ENCODE peak calls at places on chromosomes 11 and 22, in six cellular contexts. I, G, W, Z, P and O are unnamed samples.

GRCh38 chr22:39917091-39917703 is 16.3 kb downstream of the GRAP2 start:
- DNase-seq in I (no peak), G (no peak), W (no peak), Z (no peak), P (no peak), O (no peak)

GRCh38 chr11:115202900-115203552 is 301.2 kb downstream of the CADM1 start:
- DNase-seq in I (no peak), G (no peak), W (no peak), Z (no peak), P (no peak), O (no peak)

GRCh38 chr11:12392672-12393071 is 15.3 kb downstream of the PARVA start:
- DNase-seq in I (no peak), G (no peak), W (no peak), Z (peak), P (no peak), O (no peak)

GRCh38 chr11:86106916-86107315 is 38.0 kb upstream of the PICALM start:
- DNase-seq in I (no peak), G (peak), W (no peak), Z (no peak), P (no peak), O (no peak)

GRCh38 chr22:50737728-50738648 is at the start of gene ACR:
- DNase-seq in I (no peak), G (no peak), W (no peak), Z (no peak), P (no peak), O (no peak)

GRCh38 chr22:49521787-49522224 is 305.9 kb downstream of the BRD1 start:
- DNase-seq in I (no peak), G (no peak), W (no peak), Z (no peak), P (peak), O (no peak)

GRCh38 chr22:21651521-21652009 is 9.5 kb downstream of the SDF2L1 start:
- DNase-seq in I (no peak), G (no peak), W (peak), Z (no peak), P (no peak), O (no peak)

GRCh38 chr11:70747285-70747684 is 349.0 kb downstream of the CTTN start:
- DNase-seq in I (no peak), G (no peak), W (no peak), Z (no peak), P (no peak), O (no peak)

GRCh38 chr22:42461511-42461910 is 29.3 kb upstream of the NFAM1 start:
- DNase-seq in I (no peak), G (no peak), W (no peak), Z (no peak), P (no peak), O (no peak)

GRCh38 chr22:28442951-28443876 is 236.4 kb downstream of the TTC28 start:
- DNase-seq in I (peak), G (peak), W (peak), Z (peak), P (peak), O (no peak)

GRCh38 chr11:17479284-17480214 is 2.9 kb upstream of the ABCC8 start:
- DNase-seq in I (peak), G (no peak), W (no peak), Z (peak), P (no peak), O (no peak)

GRCh38 chr11:71302534-71302909 is 50.1 kb upstream of the SHANK2 start:
- DNase-seq in I (no peak), G (no peak), W (no peak), Z (no peak), P (peak), O (no peak)

GRCh38 chr11:70016666-70017347 is 61.3 kb upstream of the ANO1 start:
- DNase-seq in I (no peak), G (peak), W (no peak), Z (peak), P (no peak), O (no peak)

GRCh38 chr11:8086001-8086479 is 5.0 kb downstream of the TUB start:
- DNase-seq in I (no peak), G (peak), W (no peak), Z (no peak), P (no peak), O (no peak)

GRCh38 chr11:128691802-128692749 is 1.8 kb upstream of the FLI1 start:
- DNase-seq in I (no peak), G (no peak), W (peak), Z (no peak), P (no peak), O (no peak)

GRCh38 chr11:2294340-2295290 is 7.1 kb downstream of the C11orf21 start:
- DNase-seq in I (no peak), G (no peak), W (no peak), Z (no peak), P (peak), O (peak)

GRCh38 chr11:115618428-115618827 is 114.2 kb upstream of the CADM1 start:
- DNase-seq in I (no peak), G (peak), W (no peak), Z (no peak), P (no peak), O (no peak)

GRCh38 chr22:42376721-42377177 is 55.5 kb downstream of the NFAM1 start:
- DNase-seq in I (no peak), G (peak), W (no peak), Z (no peak), P (peak), O (no peak)

GRCh38 chr22:27621671-27622070 is 179.9 kb downstream of the MN1 start:
- DNase-seq in I (no peak), G (no peak), W (no peak), Z (no peak), P (no peak), O (no peak)

GRCh38 chr11:57787920-57788716 is 26.5 kb downstream of the CTNND1 start:
- DNase-seq in I (no peak), G (no peak), W (peak), Z (peak), P (no peak), O (no peak)

GRCh38 chr11:13663631-13664071 is 4.8 kb upstream of the FAR1 start:
- DNase-seq in I (no peak), G (peak), W (no peak), Z (peak), P (no peak), O (no peak)

GRCh38 chr22:42662114-42663021 is 13.2 kb upstream of the CYB5R3 start:
- DNase-seq in I (peak), G (peak), W (peak), Z (peak), P (peak), O (peak)

GRCh38 chr11:12803086-12803826 is 129.0 kb downstream of the TEAD1 start:
- DNase-seq in I (no peak), G (peak), W (no peak), Z (no peak), P (no peak), O (no peak)

GRCh38 chr11:131664246-131664645 is 293.8 kb downstream of the NTM start:
- DNase-seq in I (no peak), G (no peak), W (no peak), Z (no peak), P (no peak), O (no peak)

GRCh38 chr22:42910221-42910942 is 53.3 kb upstream of the ARFGAP3 start:
- DNase-seq in I (no peak), G (no peak), W (no peak), Z (no peak), P (no peak), O (no peak)

GRCh38 chr11:118622376-118623290 is 15.2 kb downstream of the PHLDB1 start:
- DNase-seq in I (no peak), G (peak), W (no peak), Z (peak), P (no peak), O (peak)

GRCh38 chr22:23892130-23892529 is 2.1 kb upstream of the MIF start:
- DNase-seq in I (no peak), G (no peak), W (no peak), Z (no peak), P (no peak), O (no peak)

GRCh38 chr22:23891726-23892125 is 2.5 kb upstream of the MIF start:
- DNase-seq in I (no peak), G (no peak), W (no peak), Z (no peak), P (no peak), O (no peak)

GRCh38 chr22:23889620-23890019 is 4.6 kb upstream of the MIF start:
- DNase-seq in I (no peak), G (no peak), W (no peak), Z (no peak), P (no peak), O (no peak)

GRCh38 chr22:23892626-23893445 is 1.3 kb upstream of the MIF start:
- DNase-seq in I (no peak), G (no peak), W (no peak), Z (no peak), P (peak), O (no peak)

DNA sequence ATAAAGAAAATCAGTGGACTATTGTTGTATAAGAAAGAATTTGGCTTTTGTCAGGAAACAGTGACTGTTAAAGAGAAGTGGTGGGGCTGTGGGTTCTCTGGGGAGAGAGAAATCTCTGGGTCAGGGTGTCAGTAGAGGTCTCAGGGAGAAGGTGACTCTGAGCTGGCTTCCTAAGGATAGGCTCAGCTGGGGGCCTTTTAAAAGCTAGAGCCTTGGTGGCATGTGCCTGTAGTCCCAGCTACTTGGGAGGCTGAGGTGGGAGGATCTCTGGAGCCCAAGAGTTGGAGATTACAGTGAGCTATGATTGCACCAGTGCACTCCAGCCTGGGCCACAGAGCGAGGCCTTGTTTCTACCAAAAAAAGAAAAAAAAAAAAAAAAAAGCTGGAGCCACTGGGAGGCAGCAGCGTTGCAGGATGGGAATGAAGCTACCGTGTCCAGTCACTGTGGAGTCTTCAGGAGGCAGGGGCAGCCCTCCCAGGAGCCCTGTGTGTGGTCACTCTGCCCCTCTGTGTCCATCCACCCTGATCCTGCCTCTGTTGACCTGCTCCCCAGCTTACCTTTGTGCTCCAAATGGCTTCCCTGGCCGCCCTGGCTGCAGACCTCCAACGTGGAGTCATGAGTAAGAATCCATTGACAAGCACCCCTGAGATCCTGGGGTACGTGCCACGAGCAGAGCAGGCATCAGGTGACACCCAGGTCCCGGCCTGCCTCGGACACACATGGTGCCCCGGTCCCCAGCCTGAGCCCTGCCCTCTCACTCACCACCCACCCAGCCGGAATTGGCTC is 5.4 kb upstream of the MIF start:
- DNase-seq in I (no peak), G (peak), W (no peak), Z (no peak), P (no peak), O (no peak)
- TF ChIP-seq CTCF in I (no peak), G (peak), W (no peak), Z (peak), P (no peak), O (no peak)

GRCh38 chr11:35711173-35711910 is 48.8 kb downstream of the TRIM44 start:
- DNase-seq in I (no peak), G (no peak), W (no peak), Z (no peak), P (no peak), O (no peak)
- TF ChIP-seq CTCF in I (no peak), G (peak), W (peak), Z (no peak), P (no peak), O (no peak)

DNA sequence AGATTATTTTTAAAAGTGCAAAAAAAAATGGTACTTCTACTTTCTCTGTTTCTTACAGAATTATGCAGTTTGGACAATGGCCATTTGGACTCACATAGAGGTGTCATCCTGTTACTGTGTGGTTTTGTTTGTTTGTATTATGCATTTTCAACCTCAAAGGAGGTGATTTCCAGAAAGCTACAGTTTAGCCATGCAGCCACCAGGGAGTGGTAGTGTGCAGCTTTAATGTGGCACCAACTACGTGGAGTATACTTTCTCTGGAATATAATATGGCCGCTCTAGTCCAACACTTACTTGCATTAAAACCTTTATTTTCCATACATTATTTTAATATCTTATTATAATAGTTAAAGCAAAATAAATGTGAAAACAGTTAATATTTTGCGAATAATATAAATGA is 469.9 kb upstream of the KIRREL3 start:
- DNase-seq in I (no peak), G (no peak), W (no peak), Z (no peak), P (no peak), O (no peak)
- TF ChIP-seq CTCF in I (peak), G (peak), W (peak), Z (no peak), P (no peak), O (no peak)

GRCh38 chr11:73759520-73760065 is 1.3 kb downstream of the RAB6A start:
- DNase-seq in I (no peak), G (peak), W (no peak), Z (peak), P (no peak), O (no peak)
- TF ChIP-seq CTCF in I (peak), G (peak), W (no peak), Z (peak), P (peak), O (no peak)

GRCh38 chr11:45089845-45090499 is 56.5 kb upstream of the PRDM11 start:
- DNase-seq in I (no peak), G (peak), W (no peak), Z (peak), P (no peak), O (no peak)
- TF ChIP-seq CTCF in I (peak), G (peak), W (no peak), Z (no peak), P (no peak), O (no peak)

DNA sequence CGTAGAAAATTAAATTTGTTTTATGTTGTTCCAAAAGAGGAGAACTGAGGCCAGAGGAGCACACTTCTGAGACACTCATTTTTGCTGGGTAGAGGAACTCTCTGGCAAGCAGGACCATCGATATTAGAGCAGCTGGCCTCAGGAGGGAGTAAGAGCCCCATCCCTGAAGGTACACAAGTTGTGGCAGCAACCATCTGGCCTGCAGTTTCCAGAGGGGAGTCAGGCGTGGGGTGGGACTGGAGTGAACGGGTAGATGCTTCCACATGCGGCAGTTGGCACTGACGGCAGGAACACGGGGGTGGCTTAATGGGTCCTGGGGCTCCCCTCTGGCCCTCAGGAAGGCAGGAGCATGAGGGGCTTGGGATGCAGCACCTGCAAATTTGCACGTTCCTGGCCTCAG is 13.2 kb upstream of the SSTR3 start:
- DNase-seq in I (no peak), G (no peak), W (no peak), Z (no peak), P (no peak), O (no peak)
- TF ChIP-seq CTCF in I (no peak), G (no peak), W (peak), Z (no peak), P (no peak), O (no peak)

DNA sequence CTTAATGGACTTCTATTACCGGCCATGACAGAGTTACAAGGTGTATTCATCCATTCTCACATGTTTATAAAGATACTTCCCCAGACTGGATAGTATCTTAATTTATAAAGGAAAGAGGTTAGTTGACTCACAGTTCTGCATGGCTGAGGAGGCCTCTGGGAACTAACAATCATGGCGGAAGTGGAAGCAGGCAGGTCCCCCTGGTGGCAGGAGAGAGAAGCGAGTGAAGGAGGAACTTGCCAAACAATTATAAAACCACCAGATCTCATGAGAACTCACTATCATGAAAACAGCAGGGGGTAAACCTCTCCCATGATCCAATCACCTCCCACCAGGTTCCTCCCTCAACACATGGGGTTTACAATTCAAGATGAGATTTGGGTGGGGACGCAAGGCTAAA is 170.0 kb upstream of the PDGFD start:
- DNase-seq in I (no peak), G (no peak), W (no peak), Z (no peak), P (no peak), O (no peak)
- TF ChIP-seq CTCF in I (peak), G (peak), W (peak), Z (no peak), P (no peak), O (no peak)